ENCODE peak calls at places on chromosome 20, in five cellular contexts. B is KBM-7, R is occipital lobe, F is kidney, N is HS-27A. O is an unnamed sample.

GRCh38 chr20:50982372-50982771 is 23.8 kb downstream of the MOCS3 start:
- DNase-seq in B (no peak), R (no peak), F (no peak), N (no peak), O (no peak)

GRCh38 chr20:10490706-10491105 is 55.6 kb downstream of the SLX4IP start:
- DNase-seq in B (no peak), R (no peak), F (no peak), N (no peak), O (no peak)

GRCh38 chr20:38125157-38126056 is 39.7 kb downstream of the TGM2 start:
- DNase-seq in B (no peak), R (no peak), F (peak; percentile 96), N (no peak), O (no peak)

GRCh38 chr20:22346716-22347115 is 237.7 kb downstream of the FOXA2 start:
- DNase-seq in B (peak; percentile 30), R (no peak), F (no peak), N (no peak), O (no peak)

GRCh38 chr20:47868744-47869143 is 83.5 kb upstream of the SULF2 start:
- DNase-seq in B (no peak), R (no peak), F (no peak), N (no peak), O (no peak)

GRCh38 chr20:24465730-24466129 is 3.7 kb upstream of the SYNDIG1 start:
- DNase-seq in B (no peak), R (peak; percentile 67), F (peak; percentile 54), N (no peak), O (peak; percentile 48)

GRCh38 chr20:61967300-61967699 is 98.4 kb downstream of the TAF4 start:
- DNase-seq in B (no peak), R (no peak), F (no peak), N (no peak), O (no peak)

GRCh38 chr20:14979472-14979986 is 642.1 kb upstream of the FLRT3 start:
- DNase-seq in B (no peak), R (no peak), F (no peak), N (no peak), O (no peak)

GRCh38 chr20:1800777-1801176 is 94.4 kb upstream of the SIRPA start:
- DNase-seq in B (peak; percentile 20), R (no peak), F (no peak), N (no peak), O (no peak)

GRCh38 chr20:3223937-3224680 is 14.8 kb downstream of the ITPA start:
- DNase-seq in B (no peak), R (no peak), F (no peak), N (no peak), O (no peak)

GRCh38 chr20:4113996-4114603 is 98.7 kb upstream of the RNF24 start:
- DNase-seq in B (peak; percentile 59), R (no peak), F (no peak), N (no peak), O (no peak)

GRCh38 chr20:42678895-42679294 is 510.8 kb downstream of the PTPRT start:
- DNase-seq in B (no peak), R (no peak), F (no peak), N (no peak), O (no peak)

GRCh38 chr20:9555781-9556180 is 41.4 kb downstream of the LAMP5 start:
- DNase-seq in B (no peak), R (no peak), F (no peak), N (no peak), O (no peak)

GRCh38 chr20:1338096-1338495 is 9.2 kb upstream of the SDCBP2 start:
- DNase-seq in B (no peak), R (no peak), F (no peak), N (no peak), O (no peak)

GRCh38 chr20:46121531-46121930 is 3.4 kb downstream of the CD40 start:
- DNase-seq in B (no peak), R (no peak), F (no peak), N (no peak), O (no peak)

GRCh38 chr20:33262658-33263065 is 20.4 kb upstream of the BPIFB1 start:
- DNase-seq in B (peak; percentile 57), R (peak; percentile 16), F (no peak), N (no peak), O (peak; percentile 7)

GRCh38 chr20:46435146-46435545 is 28.7 kb upstream of the ELMO2 start:
- DNase-seq in B (no peak), R (no peak), F (no peak), N (no peak), O (no peak)

GRCh38 chr20:38128691-38129090 is 36.4 kb downstream of the TGM2 start:
- DNase-seq in B (no peak), R (no peak), F (peak; percentile 50), N (no peak), O (no peak)

GRCh38 chr20:34834459-34834893 is 9.0 kb upstream of the NCOA6 start:
- DNase-seq in B (peak; percentile 73), R (no peak), F (no peak), N (peak; percentile 14), O (no peak)

GRCh38 chr20:4681441-4681840 is 40.3 kb upstream of the PRND start:
- DNase-seq in B (no peak), R (no peak), F (no peak), N (no peak), O (no peak)

GRCh38 chr20:54570561-54570960 is 95.2 kb downstream of the DOK5 start:
- DNase-seq in B (no peak), R (no peak), F (no peak), N (no peak), O (no peak)

GRCh38 chr20:25040438-25040831 is 17.5 kb downstream of the ACSS1 start:
- DNase-seq in B (no peak), R (no peak), F (no peak), N (no peak), O (no peak)

GRCh38 chr20:35942243-35942642 is 12.1 kb downstream of the SCAND1 start:
- DNase-seq in B (peak; percentile 19), R (no peak), F (no peak), N (no peak), O (no peak)

GRCh38 chr20:45589725-45590124 is 10.6 kb upstream of the WFDC8 start:
- DNase-seq in B (no peak), R (no peak), F (no peak), N (no peak), O (no peak)

GRCh38 chr20:58634121-58634817 is 16.8 kb upstream of the STX16 start:
- DNase-seq in B (no peak), R (no peak), F (peak; percentile 35), N (no peak), O (no peak)

GRCh38 chr20:19783966-19784401 is 25.9 kb downstream of the RIN2 start:
- DNase-seq in B (no peak), R (no peak), F (peak; percentile 74), N (peak; percentile 68), O (no peak)

GRCh38 chr20:23050847-23051627 is 1.6 kb upstream of the THBD start:
- DNase-seq in B (peak; percentile 71), R (no peak), F (peak; percentile 90), N (no peak), O (no peak)

O was measured in caudate nucleus.